ENCODE peak calls at places on chromosomes 11 and 22, in six cellular contexts. I is body of pancreas, V is heart left ventricle, Z is spleen, E is IMR-90, X is ovary. G is an unnamed sample.
A peak's percentile ranks its signal among the peaks of the same experiment; 100 is the strongest.

GRCh38 chr11:44611687-44612437 is 46.4 kb downstream of the CD82 start:
- DNase-seq in V (no peak), I (no peak), E (no peak), X (no peak), Z (peak; percentile 90), G (no peak)

GRCh38 chr11:8307601-8308000 is 43.9 kb upstream of the LMO1 start:
- DNase-seq in X (no peak), E (no peak), Z (peak; percentile 58), V (no peak), I (no peak), G (no peak)

GRCh38 chr11:96008161-96008560 is 84.3 kb upstream of the MTMR2 start:
- DNase-seq in Z (no peak), V (no peak), E (peak; percentile 95), X (no peak), I (no peak), G (no peak)

GRCh38 chr11:12827929-12828812 is 153.9 kb downstream of the TEAD1 start:
- DNase-seq in Z (no peak), E (peak; percentile 79), V (peak; percentile 39), I (peak; percentile 77), X (peak; percentile 34), G (no peak)

GRCh38 chr11:124643605-124644425 is 21.2 kb downstream of the TBRG1 start:
- DNase-seq in Z (no peak), E (peak; percentile 97), V (no peak), X (no peak), I (no peak), G (no peak)

GRCh38 chr11:13868710-13869403 is 93.7 kb upstream of the SPON1 start:
- DNase-seq in Z (no peak), E (no peak), I (no peak), X (no peak), V (no peak), G (no peak)

GRCh38 chr22:20037419-20037818 is 16.5 kb downstream of the TANGO2 start:
- DNase-seq in X (no peak), I (no peak), V (no peak), E (no peak), Z (no peak), G (no peak)

GRCh38 chr22:37526376-37526775 is 7.2 kb upstream of the CARD10 start:
- DNase-seq in X (no peak), I (no peak), E (no peak), V (no peak), Z (no peak), G (no peak)

GRCh38 chr11:31641477-31642062 is 132.0 kb downstream of the ELP4 start:
- DNase-seq in E (peak; percentile 36), Z (no peak), V (peak; percentile 28), X (no peak), I (peak; percentile 35), G (no peak)

GRCh38 chr22:37162221-37163095 is 12.7 kb upstream of the IL2RB start:
- DNase-seq in Z (peak; percentile 82), I (no peak), X (no peak), E (no peak), V (no peak), G (no peak)

GRCh38 chr11:27420722-27421572 is 51.6 kb downstream of the LGR4 start:
- DNase-seq in X (no peak), Z (no peak), E (no peak), V (no peak), I (no peak), G (no peak)

GRCh38 chr11:104727768-104728167 is 170.5 kb downstream of the CASP12 start:
- DNase-seq in V (no peak), E (no peak), X (no peak), I (no peak), Z (no peak), G (no peak)

GRCh38 chr11:32312206-32312817 is 123.0 kb downstream of the WT1 start:
- DNase-seq in Z (no peak), X (no peak), V (no peak), I (no peak), E (peak; percentile 37), G (no peak)

GRCh38 chr22:40116496-40117200 is 61.1 kb upstream of the TNRC6B start:
- DNase-seq in V (no peak), E (no peak), X (no peak), I (no peak), Z (no peak), G (no peak)

GRCh38 chr22:47452184-47452583 is 689.7 kb downstream of the TBC1D22A start:
- DNase-seq in V (no peak), I (no peak), X (no peak), Z (no peak), E (no peak), G (no peak)

GRCh38 chr11:106133529-106133928 is 56.1 kb downstream of the AASDHPPT start:
- DNase-seq in X (no peak), E (no peak), V (no peak), Z (no peak), I (no peak), G (no peak)

DNA sequence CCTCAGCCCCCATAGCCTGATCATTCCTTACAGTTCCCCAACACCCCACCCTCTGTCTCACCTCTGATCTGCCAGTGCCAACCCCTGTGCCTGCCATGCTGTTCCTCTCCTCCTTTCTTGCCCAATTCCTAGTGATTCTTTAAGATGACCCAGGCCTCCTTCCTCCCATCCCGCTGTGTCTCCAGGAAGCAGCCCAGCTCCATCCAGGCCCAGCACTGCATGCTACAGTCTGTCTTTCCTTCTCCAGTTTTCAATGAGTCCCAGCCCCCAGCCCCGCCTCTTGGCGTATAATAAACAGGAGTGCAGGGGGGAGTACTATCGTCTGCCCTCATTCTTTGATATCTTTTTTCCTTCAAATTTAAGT is 12.3 kb downstream of the LTBP3 start:
- DNase-seq in X (no peak), V (no peak), I (no peak), Z (peak; percentile 77), E (no peak), G (no peak)
- H3K36me3 ChIP-seq in X (no peaks in the 10 kb centered on the region), V (peaks cover 54% of the 10 kb centered on the region), I (no peaks in the 10 kb centered on the region), Z (peaks cover 7% of the 10 kb centered on the region), E (peaks cover 38% of the 10 kb centered on the region), G (peaks cover 6% of the 10 kb centered on the region)

GRCh38 chr11:63986156-63986931 is at the start of gene OTUB1:
- DNase-seq in I (peak; percentile 93), X (peak; percentile 87), E (peak; percentile 86), V (peak; percentile 94), Z (peak; percentile 97), G (peak; percentile 79)
- TF ChIP-seq POLR2A in I (peak; percentile 83), X (peak; percentile 44), E (peak; percentile 90), V (peak; percentile 61), Z (no peak), G (peak; percentile 55)

GRCh38 chr11:122653911-122654310 is 1.6 kb upstream of the UBASH3B start:
- DNase-seq in X (no peak), E (peak; percentile 60), I (no peak), V (no peak), Z (no peak), G (no peak)

GRCh38 chr11:122656631-122657101 is 1.1 kb downstream of the UBASH3B start:
- DNase-seq in Z (peak; percentile 86), X (no peak), E (peak; percentile 56), V (peak; percentile 48), I (peak; percentile 44), G (peak; percentile 24)

GRCh38 chr11:122652495-122652894 is 3.0 kb upstream of the UBASH3B start:
- DNase-seq in Z (no peak), X (no peak), E (no peak), V (no peak), I (no peak), G (no peak)

GRCh38 chr11:122655527-122656072 is at the start of gene UBASH3B:
- DNase-seq in I (peak; percentile 86), V (peak; percentile 84), E (peak; percentile 89), X (peak; percentile 47), Z (peak; percentile 95), G (peak; percentile 37)

GRCh38 chr11:122656073-122656630 is 630 bp downstream of the UBASH3B start:
- DNase-seq in X (peak; percentile 49), I (peak; percentile 55), Z (peak; percentile 93), V (peak; percentile 59), E (peak; percentile 66), G (no peak)
- TF ChIP-seq CTCF in X (no peak), I (no peak), Z (no peak), V (peak; percentile 1), E (peak; percentile 1), G (no peak)

GRCh38 chr11:67281552-67282150 is 7.5 kb upstream of the ANKRD13D start:
- DNase-seq in X (no peak), E (no peak), Z (peak; percentile 76), I (peak; percentile 4), V (peak; percentile 15), G (no peak)
- H3K36me3 ChIP-seq in X (no peaks in the 10 kb centered on the region), E (peaks cover 66% of the 10 kb centered on the region), Z (peaks cover 86% of the 10 kb centered on the region), I (no peaks in the 10 kb centered on the region), V (peaks cover 74% of the 10 kb centered on the region), G (peaks cover 75% of the 10 kb centered on the region)

GRCh38 chr11:114171257-114172054 is 111.9 kb downstream of the ZBTB16 start:
- DNase-seq in V (peak; percentile 97), X (peak; percentile 92), Z (peak; percentile 93), I (peak; percentile 96), E (no peak), G (peak; percentile 97)
- TF ChIP-seq POLR2A in V (peak; percentile 49), X (peak; percentile 37), Z (no peak), I (peak; percentile 22), E (no peak), G (no peak)

GRCh38 chr22:17743661-17744411 is 30.4 kb downstream of the BID start:
- DNase-seq in Z (peak; percentile 68), V (peak; percentile 20), E (no peak), I (no peak), X (peak; percentile 22), G (no peak)

GRCh38 chr22:17741866-17742527 is 32.3 kb downstream of the BID start:
- DNase-seq in V (no peak), I (no peak), X (no peak), E (no peak), Z (no peak), G (no peak)

GRCh38 chr22:17744430-17744829 is 29.8 kb downstream of the BID start:
- DNase-seq in I (no peak), X (no peak), V (no peak), Z (peak; percentile 49), E (no peak), G (no peak)

GRCh38 chr22:17739196-17739975 is 34.9 kb downstream of the BID start:
- DNase-seq in E (no peak), I (no peak), V (no peak), Z (no peak), X (no peak), G (no peak)

DNA sequence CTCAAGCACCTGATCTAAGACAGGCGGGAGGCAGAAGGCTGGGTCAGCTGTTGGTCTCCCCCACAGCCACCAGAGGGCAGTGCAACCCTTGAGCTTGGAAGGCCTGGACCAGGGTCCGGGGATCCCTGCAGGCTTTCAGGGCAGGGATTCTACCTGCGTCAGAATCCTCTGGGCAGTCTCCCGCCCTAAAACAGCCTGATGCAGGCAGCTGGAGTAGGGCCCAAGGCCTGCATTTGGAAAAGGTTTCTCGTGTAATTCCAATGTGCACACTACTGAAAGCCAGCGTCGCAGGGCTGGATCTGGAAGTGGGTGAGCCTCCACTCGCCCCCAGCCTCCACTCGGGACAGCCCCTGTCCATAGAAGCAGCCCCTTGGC is 31.8 kb downstream of the BID start:
- DNase-seq in I (peak; percentile 70), Z (peak; percentile 86), V (peak; percentile 62), E (peak; percentile 66), X (peak; percentile 40), G (peak; percentile 23)
- TF ChIP-seq CTCF in I (peak; percentile 76), Z (peak; percentile 83), V (peak; percentile 77), E (peak; percentile 69), X (peak; percentile 26), G (peak; percentile 78)